ENCODE peak calls at places on chromosomes 5 and 9, in five cellular contexts. One of them, this sample, is unnamed.
A peak's percentile ranks its signal among the peaks of the same experiment; 100 is the strongest.

GRCh38 chr9:114469091-114469853 is 36.0 kb downstream of the WHRN start:
- DNase-seq in SIG-M5: no peak
- DNase-seq in NCI-H1417: no peak
- DNase-seq in midbrain: no peak
- DNase-seq in AG08396: no peak
- DNase-seq in this sample: no peak

GRCh38 chr5:172749076-172749475 is 21.9 kb downstream of the DUSP1 start:
- DNase-seq in SIG-M5: no peak
- DNase-seq in NCI-H1417: no peak
- DNase-seq in midbrain: no peak
- DNase-seq in AG08396: no peak
- DNase-seq in this sample: no peak

GRCh38 chr9:15246688-15247087 is 60.3 kb downstream of the TTC39B start:
- DNase-seq in SIG-M5: no peak
- DNase-seq in NCI-H1417: no peak
- DNase-seq in midbrain: no peak
- DNase-seq in AG08396: no peak
- DNase-seq in this sample: no peak

GRCh38 chr5:140054086-140054689 is 11.1 kb upstream of the NRG2 start:
- DNase-seq in SIG-M5: no peak
- DNase-seq in NCI-H1417: no peak
- DNase-seq in midbrain: no peak
- DNase-seq in AG08396: no peak
- DNase-seq in this sample: peak; percentile 27

GRCh38 chr5:91556-92263 is at the start of gene PLEKHG4B:
- DNase-seq in SIG-M5: no peak
- DNase-seq in NCI-H1417: peak; percentile 94
- DNase-seq in midbrain: no peak
- DNase-seq in AG08396: no peak
- DNase-seq in this sample: peak; percentile 15

GRCh38 chr9:79383096-79383495 is 188.7 kb upstream of the TLE4 start:
- DNase-seq in SIG-M5: no peak
- DNase-seq in NCI-H1417: no peak
- DNase-seq in midbrain: no peak
- DNase-seq in AG08396: no peak
- DNase-seq in this sample: no peak

GRCh38 chr5:81128416-81128815 is 104.7 kb upstream of the CKMT2 start:
- DNase-seq in SIG-M5: no peak
- DNase-seq in NCI-H1417: no peak
- DNase-seq in midbrain: no peak
- DNase-seq in AG08396: no peak
- DNase-seq in this sample: no peak

GRCh38 chr9:72952914-72953313 is at the start of gene ALDH1A1:
- DNase-seq in SIG-M5: no peak
- DNase-seq in NCI-H1417: peak; percentile 22
- DNase-seq in midbrain: no peak
- DNase-seq in AG08396: no peak
- DNase-seq in this sample: no peak

GRCh38 chr9:127067603-127068220 is 54.7 kb downstream of the ANGPTL2 start:
- DNase-seq in SIG-M5: no peak
- DNase-seq in NCI-H1417: no peak
- DNase-seq in midbrain: no peak
- DNase-seq in AG08396: no peak
- DNase-seq in this sample: no peak

GRCh38 chr5:57366744-57367143 is 115.9 kb downstream of the ACTBL2 start:
- DNase-seq in SIG-M5: no peak
- DNase-seq in NCI-H1417: no peak
- DNase-seq in midbrain: no peak
- DNase-seq in AG08396: peak; percentile 28
- DNase-seq in this sample: no peak

GRCh38 chr5:66958984-66959641 is 237.5 kb downstream of the CD180 start:
- DNase-seq in SIG-M5: no peak
- DNase-seq in NCI-H1417: no peak
- DNase-seq in midbrain: peak; percentile 52
- DNase-seq in AG08396: peak; percentile 42
- DNase-seq in this sample: no peak

GRCh38 chr9:90855208-90856000 is 53.8 kb downstream of the SYK start:
- DNase-seq in SIG-M5: no peak
- DNase-seq in NCI-H1417: no peak
- DNase-seq in midbrain: no peak
- DNase-seq in AG08396: no peak
- DNase-seq in this sample: no peak

GRCh38 chr5:63963080-63963735 is 963 bp upstream of the HTR1A start:
- DNase-seq in SIG-M5: peak; percentile 12
- DNase-seq in NCI-H1417: peak; percentile 81
- DNase-seq in midbrain: peak; percentile 82
- DNase-seq in AG08396: peak; percentile 51
- DNase-seq in this sample: peak; percentile 71

GRCh38 chr5:81077105-81077504 is 116.9 kb downstream of the RASGRF2 start:
- DNase-seq in SIG-M5: no peak
- DNase-seq in NCI-H1417: no peak
- DNase-seq in midbrain: no peak
- DNase-seq in AG08396: no peak
- DNase-seq in this sample: no peak